ENCODE peak calls at places on chromosome 15, in ten cellular contexts. J is T-helper 9 cell; M is NCI-H345; K is stimulated activated CD4-positive, alpha-beta T cell treated with anti-CD3 and anti-CD28 coated beads, Interleukin-12 subunit alpha, Interleukin-12 subunit beta, amount 100 ng/mL, for 24 hours; I is caudate nucleus; S is Caki2; D is left lobe of liver; L is cardiac fibroblast; W is EL; Q is mucosa of descending colon. V is an unnamed sample.

GRCh38 chr15:22808761-22809280 is 22.4 kb downstream of the NIPA1 start:
- DNase-seq in M (no peak), K (no peak), J (no peak), S (no peak), W (no peak), I (no peak), L (no peak), Q (no peak), D (no peak), V (no peak)

GRCh38 chr15:88858934-88859333 is 36.4 kb downstream of the HAPLN3 start:
- DNase-seq in W (no peak), S (no peak), D (no peak), J (no peak), Q (no peak), K (no peak), M (no peak), I (no peak), L (no peak), V (no peak)

GRCh38 chr15:67510597-67511225 is 10.2 kb upstream of the C15orf61 start:
- DNase-seq in I (no peak), K (no peak), S (no peak), M (no peak), L (peak), W (peak), J (no peak), Q (no peak), D (no peak), V (no peak)

GRCh38 chr15:99970891-99971330 is 237.7 kb upstream of the LYSMD4 start:
- DNase-seq in D (no peak), K (no peak), W (no peak), I (no peak), Q (no peak), M (no peak), L (no peak), S (no peak), J (no peak), V (no peak)

GRCh38 chr15:90960316-90961091 is 5.8 kb downstream of the RCCD1 start:
- DNase-seq in M (no peak), W (no peak), Q (no peak), L (no peak), K (no peak), J (no peak), D (no peak), S (no peak), I (no peak), V (no peak)

GRCh38 chr15:29420188-29420587 is 150.6 kb upstream of the NSMCE3 start:
- DNase-seq in L (no peak), M (no peak), Q (no peak), D (no peak), K (no peak), J (no peak), I (no peak), S (no peak), W (no peak), V (no peak)

GRCh38 chr15:96285715-96286367 is 44.7 kb upstream of the NR2F2 start:
- DNase-seq in L (no peak), J (no peak), Q (no peak), M (no peak), W (no peak), I (no peak), K (no peak), D (no peak), S (no peak), V (no peak)

GRCh38 chr15:99605490-99605931 is 39.7 kb downstream of the MEF2A start:
- DNase-seq in D (no peak), K (no peak), M (no peak), I (no peak), S (peak), L (no peak), W (no peak), Q (no peak), J (no peak), V (no peak)

GRCh38 chr15:69272139-69272538 is 26.6 kb upstream of the PAQR5 start:
- DNase-seq in S (no peak), J (no peak), M (no peak), Q (no peak), W (no peak), I (no peak), D (no peak), L (peak), K (no peak), V (no peak)

GRCh38 chr15:97745481-97746071 is 214.9 kb upstream of the ARRDC4 start:
- DNase-seq in K (no peak), Q (peak), L (peak), D (no peak), I (no peak), S (peak), J (no peak), W (peak), M (no peak), V (no peak)

GRCh38 chr15:43775411-43775965 is 1.3 kb downstream of the ELL3 start:
- DNase-seq in S (peak), J (no peak), D (peak), Q (peak), K (no peak), I (no peak), L (no peak), W (peak), M (peak), V (no peak)